ENCODE peak calls at places on chromosomes 1 and 21, in ten cellular contexts. D is pancreas; H is CD8-positive, alpha-beta memory T cell; C is psoas muscle; I is cardiac muscle cell; Y is IMR-90; L is stomach; U is neuronal stem cell; R is Panc1; E is fibroblast of lung. X is an unnamed sample.

GRCh38 chr1:33714421-33714820 is 149.5 kb upstream of the HMGB4 start:
- DNase-seq in E (no peak), Y (no peak), H (no peak), L (no peak), D (no peak), C (no peak), R (no peak), U (no peak), I (no peak), X (no peak)

GRCh38 chr1:226420860-226421259 is 13.0 kb upstream of the PARP1 start:
- DNase-seq in E (no peak), H (no peak), D (no peak), Y (no peak), I (no peak), U (no peak), L (no peak), R (no peak), C (no peak), X (no peak)

GRCh38 chr1:68379085-68379478 is 70.7 kb downstream of the RPE65 start:
- DNase-seq in Y (no peak), E (no peak), U (no peak), H (no peak), L (no peak), D (no peak), C (no peak), I (no peak), R (no peak), X (no peak)

GRCh38 chr21:21064353-21064752 is 66.1 kb downstream of the NCAM2 start:
- DNase-seq in C (no peak), L (no peak), I (no peak), R (no peak), D (no peak), H (no peak), U (no peak), Y (no peak), E (no peak), X (no peak)

GRCh38 chr1:226948996-226949395 is 8.9 kb downstream of the COQ8A start:
- DNase-seq in U (no peak), D (no peak), H (no peak), L (no peak), Y (no peak), I (no peak), R (no peak), C (no peak), E (no peak), X (no peak)

GRCh38 chr1:200453544-200453905 is 43.7 kb upstream of the ZNF281 start:
- DNase-seq in U (no peak), L (no peak), I (no peak), C (no peak), E (no peak), D (no peak), H (no peak), Y (no peak), R (no peak), X (no peak)

GRCh38 chr1:21334214-21335087 is 44.2 kb upstream of the ECE1 start:
- DNase-seq in E (peak; percentile 94), R (no peak), H (peak; percentile 74), C (peak; percentile 79), U (no peak), L (peak; percentile 76), I (peak; percentile 56), D (peak; percentile 79), Y (peak; percentile 86), X (peak; percentile 72)

GRCh38 chr1:10612446-10613160 is 137.9 kb downstream of the PEX14 start:
- DNase-seq in E (no peak), Y (no peak), H (no peak), C (no peak), R (no peak), U (no peak), L (no peak), D (no peak), I (peak; percentile 34), X (no peak)

GRCh38 chr1:212205843-212206242 is 79.4 kb upstream of the PPP2R5A start:
- DNase-seq in L (no peak), Y (no peak), U (no peak), I (no peak), H (no peak), E (peak; percentile 59), C (no peak), R (no peak), D (no peak), X (no peak)

GRCh38 chr1:9129391-9130041 is 614 bp upstream of the GPR157 start:
- DNase-seq in C (peak; percentile 92), E (peak; percentile 43), L (peak; percentile 93), D (peak; percentile 94), R (no peak), H (peak; percentile 82), U (peak; percentile 86), Y (no peak), I (peak; percentile 94), X (peak; percentile 89)

GRCh38 chr1:62466982-62467532 is 30.2 kb downstream of the USP1 start:
- DNase-seq in E (peak; percentile 33), L (no peak), Y (peak; percentile 1), U (no peak), C (no peak), D (no peak), H (no peak), R (no peak), I (no peak), X (no peak)

GRCh38 chr1:43978551-43979260 is at the start of gene B4GALT2:
- DNase-seq in D (no peak), E (peak; percentile 32), H (peak; percentile 29), L (peak; percentile 43), Y (no peak), U (no peak), R (no peak), I (peak; percentile 46), C (peak; percentile 74), X (peak; percentile 55)

DNA sequence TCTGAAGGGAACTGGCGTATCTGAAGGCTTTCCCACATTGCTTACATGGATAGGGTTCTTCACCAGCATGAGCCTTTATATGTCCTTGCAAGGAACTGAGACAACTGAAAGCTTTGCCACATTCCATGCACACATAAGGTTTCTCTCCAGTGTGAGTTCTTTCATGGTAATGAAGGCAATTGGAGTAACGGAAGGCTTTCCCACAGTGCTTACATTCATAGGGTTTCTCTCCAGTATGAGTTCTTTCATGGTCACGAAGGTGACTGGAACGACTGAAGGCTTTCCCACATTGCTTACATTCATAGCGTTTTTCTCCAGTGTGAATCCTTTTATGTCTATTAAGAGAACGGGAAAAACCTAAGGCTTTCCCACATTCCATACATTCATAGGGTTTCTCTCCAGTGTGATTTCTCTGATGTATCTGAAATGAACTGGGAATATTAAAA is 15.0 kb downstream of the ZNF124 start:
- DNase-seq in D (no peak), C (no peak), Y (no peak), I (no peak), R (no peak), E (no peak), U (no peak), L (no peak), H (no peak), X (no peak)
- H3K9me3 ChIP-seq in D (peaks cover 7% of the 10 kb centered on the region), C (peaks cover 98% of the 10 kb centered on the region), Y (peaks cover 46% of the 10 kb centered on the region), I (peaks cover 4% of the 10 kb centered on the region), R (peaks cover 83% of the 10 kb centered on the region), E (peaks cover 4% of the 10 kb centered on the region), U (peaks cover 95% of the 10 kb centered on the region), L (peaks cover 80% of the 10 kb centered on the region), H (peaks cover 54% of the 10 kb centered on the region), X (peaks cover 100% of the 10 kb centered on the region)

DNA sequence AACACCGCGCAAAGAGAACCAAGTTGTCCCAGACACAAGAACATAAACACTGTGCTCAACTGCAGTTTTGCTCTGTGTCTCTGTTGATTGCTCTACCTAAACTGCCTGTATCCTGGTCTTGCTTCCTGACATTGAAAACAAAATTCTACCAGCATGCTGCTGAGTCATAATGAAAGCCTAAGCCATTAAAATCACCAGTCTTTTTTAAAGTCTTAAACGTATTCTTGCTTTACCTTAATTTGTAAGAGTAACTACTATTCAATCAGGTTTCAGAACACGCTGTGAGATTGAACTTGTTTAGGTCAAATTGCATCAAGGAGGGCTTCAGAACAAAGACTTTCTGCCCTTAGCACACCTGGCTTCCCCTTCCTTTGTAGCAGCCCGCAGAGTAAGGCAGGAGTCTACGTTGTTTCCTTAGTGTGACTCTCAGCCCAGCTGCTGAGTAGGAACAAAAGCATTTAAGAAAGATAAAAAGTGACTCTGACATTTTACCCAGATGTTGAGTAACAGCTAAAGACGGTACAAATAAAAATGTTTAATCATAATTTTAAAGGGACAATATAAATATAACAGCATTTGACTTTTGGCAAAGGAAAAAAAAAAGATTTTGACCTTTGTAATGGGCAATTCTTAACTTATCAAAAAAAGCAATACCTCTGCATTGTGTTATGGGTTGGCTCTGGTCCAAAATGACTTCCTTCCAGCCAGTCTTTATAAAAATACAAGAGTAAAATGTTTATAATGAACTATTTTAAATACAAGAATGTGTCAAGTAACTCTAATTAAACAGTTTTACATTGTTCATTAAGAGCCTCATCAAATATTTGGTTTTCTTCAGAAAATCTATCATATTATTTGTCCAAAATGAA is 186.9 kb upstream of the ADGRL4 start:
- DNase-seq in C (no peak), D (no peak), R (peak; percentile 73), Y (peak; percentile 74), L (no peak), H (no peak), U (peak; percentile 9), E (peak; percentile 81), I (no peak), X (no peak)
- H3K27ac ChIP-seq in C (peak overlapping the region; percentile 33), D (no peak overlapping the region), R (no peak overlapping the region), Y (peak overlapping the region; percentile 12), L (no peak overlapping the region), H (no peak overlapping the region), U (no peak overlapping the region), E (no peak overlapping the region), I (no peak overlapping the region), X (peak overlapping the region; percentile 69)

GRCh38 chr1:164699815-164700491 is 141.0 kb downstream of the PBX1 start:
- DNase-seq in E (no peak), D (no peak), I (no peak), U (no peak), H (no peak), R (no peak), Y (no peak), C (peak; percentile 78), L (no peak), X (no peak)
- H3K4me1 ChIP-seq in E (peaks cover 4% of the 10 kb centered on the region), D (peaks cover 39% of the 10 kb centered on the region), I (peaks cover 28% of the 10 kb centered on the region), U (peaks cover 3% of the 10 kb centered on the region), H (no peaks in the 10 kb centered on the region), R (no peaks in the 10 kb centered on the region), Y (peaks cover 8% of the 10 kb centered on the region), C (peaks cover 39% of the 10 kb centered on the region), L (peaks cover 41% of the 10 kb centered on the region), X (peaks cover 77% of the 10 kb centered on the region)

GRCh38 chr1:246417152-246417812 is 89.8 kb downstream of the SMYD3 start:
- DNase-seq in L (no peak), R (no peak), E (peak; percentile 87), U (no peak), C (no peak), H (no peak), I (no peak), Y (peak; percentile 73), D (no peak), X (no peak)

GRCh38 chr1:246417813-246418564 is 89.1 kb downstream of the SMYD3 start:
- DNase-seq in U (no peak), L (no peak), Y (no peak), C (no peak), R (no peak), D (no peak), H (no peak), I (no peak), E (no peak), X (no peak)

GRCh38 chr1:246415028-246415427 is 92.1 kb downstream of the SMYD3 start:
- DNase-seq in D (no peak), C (no peak), U (no peak), I (no peak), R (no peak), L (no peak), H (no peak), Y (no peak), E (no peak), X (no peak)

GRCh38 chr1:246416261-246416660 is 90.8 kb downstream of the SMYD3 start:
- DNase-seq in D (no peak), U (no peak), R (no peak), H (no peak), L (no peak), C (no peak), E (peak; percentile 53), I (no peak), Y (no peak), X (no peak)

GRCh38 chr1:246418565-246419312 is 88.3 kb downstream of the SMYD3 start:
- DNase-seq in U (no peak), D (no peak), L (no peak), C (no peak), I (no peak), Y (no peak), H (no peak), R (no peak), E (no peak), X (no peak)
- H3K9me3 ChIP-seq in U (peaks cover 8% of the 10 kb centered on the region), D (no peaks in the 10 kb centered on the region), L (no peaks in the 10 kb centered on the region), C (no peaks in the 10 kb centered on the region), I (no peaks in the 10 kb centered on the region), Y (peaks cover 4% of the 10 kb centered on the region), H (no peaks in the 10 kb centered on the region), R (no peaks in the 10 kb centered on the region), E (no peaks in the 10 kb centered on the region), X (no peaks in the 10 kb centered on the region)

X was measured in left ventricle myocardium inferior.